ENCODE peak calls at places on chromosomes 2 and 18, in five cellular contexts. One of them, this sample, is unnamed.

GRCh38 chr2:96565111-96565510 is 28.6 kb downstream of the ARID5A start:
- DNase-seq in body of pancreas: no peak
- DNase-seq in aorta: no peak
- DNase-seq in neural progenitor cell: peak
- DNase-seq in Peyer's patch: no peak
- DNase-seq in this sample: no peak

GRCh38 chr2:240245706-240246105 is 105.2 kb upstream of the OTOS start:
- DNase-seq in neural progenitor cell: no peak
- DNase-seq in body of pancreas: no peak
- DNase-seq in aorta: peak
- DNase-seq in Peyer's patch: peak
- DNase-seq in this sample: no peak

GRCh38 chr2:10382313-10383061 is 65.6 kb downstream of the ODC1 start:
- DNase-seq in aorta: peak
- DNase-seq in body of pancreas: no peak
- DNase-seq in neural progenitor cell: peak
- DNase-seq in Peyer's patch: no peak
- DNase-seq in this sample: no peak

GRCh38 chr18:8153887-8154583 is 455.2 kb upstream of the RAB12 start:
- DNase-seq in neural progenitor cell: no peak
- DNase-seq in body of pancreas: no peak
- DNase-seq in Peyer's patch: no peak
- DNase-seq in aorta: no peak
- DNase-seq in this sample: no peak

GRCh38 chr2:105518897-105519296 is 120.0 kb upstream of the FHL2 start:
- DNase-seq in Peyer's patch: no peak
- DNase-seq in body of pancreas: no peak
- DNase-seq in neural progenitor cell: no peak
- DNase-seq in aorta: no peak
- DNase-seq in this sample: no peak

GRCh38 chr18:79378416-79379250 is 17.1 kb upstream of the NFATC1 start:
- DNase-seq in neural progenitor cell: peak
- DNase-seq in Peyer's patch: peak
- DNase-seq in aorta: peak
- DNase-seq in body of pancreas: peak
- DNase-seq in this sample: peak

GRCh38 chr2:127479219-127479825 is 47.0 kb downstream of the IWS1 start:
- DNase-seq in aorta: no peak
- DNase-seq in body of pancreas: no peak
- DNase-seq in Peyer's patch: no peak
- DNase-seq in neural progenitor cell: peak
- DNase-seq in this sample: no peak

GRCh38 chr2:159169187-159169586 is 117.3 kb downstream of the WDSUB1 start:
- DNase-seq in body of pancreas: no peak
- DNase-seq in neural progenitor cell: no peak
- DNase-seq in aorta: no peak
- DNase-seq in Peyer's patch: no peak
- DNase-seq in this sample: no peak

GRCh38 chr2:20224716-20225293 is at the start of gene SDC1:
- DNase-seq in aorta: peak
- DNase-seq in Peyer's patch: no peak
- DNase-seq in body of pancreas: peak
- DNase-seq in neural progenitor cell: peak
- DNase-seq in this sample: no peak

GRCh38 chr2:150589760-150590159 is 102.3 kb upstream of the RND3 start:
- DNase-seq in Peyer's patch: no peak
- DNase-seq in neural progenitor cell: no peak
- DNase-seq in body of pancreas: no peak
- DNase-seq in aorta: no peak
- DNase-seq in this sample: no peak

GRCh38 chr18:78658531-78658930 is 321.1 kb upstream of the SALL3 start:
- DNase-seq in neural progenitor cell: no peak
- DNase-seq in Peyer's patch: no peak
- DNase-seq in body of pancreas: no peak
- DNase-seq in aorta: no peak
- DNase-seq in this sample: no peak

GRCh38 chr2:29191817-29192216 is 76.6 kb downstream of the CLIP4 start:
- DNase-seq in neural progenitor cell: no peak
- DNase-seq in Peyer's patch: no peak
- DNase-seq in body of pancreas: no peak
- DNase-seq in aorta: no peak
- DNase-seq in this sample: no peak

GRCh38 chr2:73832905-73833304 is 4.1 kb downstream of the STAMBP start:
- DNase-seq in body of pancreas: no peak
- DNase-seq in Peyer's patch: no peak
- DNase-seq in aorta: no peak
- DNase-seq in neural progenitor cell: no peak
- DNase-seq in this sample: no peak

GRCh38 chr2:10030311-10030736 is 13.0 kb upstream of the KLF11 start:
- DNase-seq in Peyer's patch: no peak
- DNase-seq in neural progenitor cell: no peak
- DNase-seq in aorta: peak
- DNase-seq in body of pancreas: no peak
- DNase-seq in this sample: no peak

GRCh38 chr2:39593439-39594393 is 72.0 kb upstream of the TMEM178A start:
- DNase-seq in body of pancreas: peak
- DNase-seq in neural progenitor cell: peak
- DNase-seq in aorta: peak
- DNase-seq in Peyer's patch: no peak
- DNase-seq in this sample: no peak

GRCh38 chr2:152395132-152396024 is 60.4 kb downstream of the FMNL2 start:
- DNase-seq in body of pancreas: peak
- DNase-seq in neural progenitor cell: no peak
- DNase-seq in Peyer's patch: no peak
- DNase-seq in aorta: no peak
- DNase-seq in this sample: no peak

GRCh38 chr18:36436387-36436786 is 138.9 kb downstream of the FHOD3 start:
- DNase-seq in neural progenitor cell: no peak
- DNase-seq in body of pancreas: no peak
- DNase-seq in Peyer's patch: no peak
- DNase-seq in aorta: no peak
- DNase-seq in this sample: no peak

GRCh38 chr18:49658871-49659378 is 97.1 kb downstream of the LIPG start:
- DNase-seq in Peyer's patch: no peak
- DNase-seq in neural progenitor cell: no peak
- DNase-seq in body of pancreas: no peak
- DNase-seq in aorta: no peak
- DNase-seq in this sample: no peak

GRCh38 chr2:32484907-32485306 is 128.1 kb downstream of the BIRC6 start:
- DNase-seq in Peyer's patch: no peak
- DNase-seq in neural progenitor cell: no peak
- DNase-seq in aorta: no peak
- DNase-seq in body of pancreas: no peak
- DNase-seq in this sample: no peak

GRCh38 chr2:102337481-102338386 is 17.9 kb upstream of the IL18R1 start:
- DNase-seq in Peyer's patch: no peak
- DNase-seq in neural progenitor cell: no peak
- DNase-seq in body of pancreas: no peak
- DNase-seq in aorta: no peak
- DNase-seq in this sample: no peak

GRCh38 chr18:55283309-55283708 is 304.7 kb downstream of the TCF4 start:
- DNase-seq in Peyer's patch: no peak
- DNase-seq in neural progenitor cell: no peak
- DNase-seq in aorta: no peak
- DNase-seq in body of pancreas: no peak
- DNase-seq in this sample: no peak

GRCh38 chr2:187698374-187699110 is 144.3 kb upstream of the TFPI start:
- DNase-seq in body of pancreas: no peak
- DNase-seq in Peyer's patch: no peak
- DNase-seq in aorta: no peak
- DNase-seq in neural progenitor cell: no peak
- DNase-seq in this sample: no peak

GRCh38 chr18:45836242-45837215 is 11.1 kb downstream of the SIGLEC15 start:
- DNase-seq in body of pancreas: no peak
- DNase-seq in Peyer's patch: peak
- DNase-seq in aorta: no peak
- DNase-seq in neural progenitor cell: peak
- DNase-seq in this sample: no peak

GRCh38 chr18:55400590-55401274 is 187.3 kb downstream of the TCF4 start:
- DNase-seq in neural progenitor cell: no peak
- DNase-seq in aorta: no peak
- DNase-seq in body of pancreas: no peak
- DNase-seq in Peyer's patch: no peak
- DNase-seq in this sample: no peak

GRCh38 chr2:128448331-128449225 is 129.9 kb upstream of the HS6ST1 start:
- DNase-seq in body of pancreas: no peak
- DNase-seq in Peyer's patch: no peak
- DNase-seq in aorta: no peak
- DNase-seq in neural progenitor cell: peak
- DNase-seq in this sample: no peak

GRCh38 chr18:26650310-26651285 is 102.2 kb upstream of the KCTD1 start:
- DNase-seq in body of pancreas: no peak
- DNase-seq in neural progenitor cell: no peak
- DNase-seq in aorta: no peak
- DNase-seq in Peyer's patch: no peak
- DNase-seq in this sample: peak
- H3K27ac ChIP-seq in body of pancreas: no peak
- H3K27ac ChIP-seq in neural progenitor cell: no peak
- H3K27ac ChIP-seq in aorta: no peak
- H3K27ac ChIP-seq in Peyer's patch: no peak
- H3K27ac ChIP-seq in this sample: peak

DNA sequence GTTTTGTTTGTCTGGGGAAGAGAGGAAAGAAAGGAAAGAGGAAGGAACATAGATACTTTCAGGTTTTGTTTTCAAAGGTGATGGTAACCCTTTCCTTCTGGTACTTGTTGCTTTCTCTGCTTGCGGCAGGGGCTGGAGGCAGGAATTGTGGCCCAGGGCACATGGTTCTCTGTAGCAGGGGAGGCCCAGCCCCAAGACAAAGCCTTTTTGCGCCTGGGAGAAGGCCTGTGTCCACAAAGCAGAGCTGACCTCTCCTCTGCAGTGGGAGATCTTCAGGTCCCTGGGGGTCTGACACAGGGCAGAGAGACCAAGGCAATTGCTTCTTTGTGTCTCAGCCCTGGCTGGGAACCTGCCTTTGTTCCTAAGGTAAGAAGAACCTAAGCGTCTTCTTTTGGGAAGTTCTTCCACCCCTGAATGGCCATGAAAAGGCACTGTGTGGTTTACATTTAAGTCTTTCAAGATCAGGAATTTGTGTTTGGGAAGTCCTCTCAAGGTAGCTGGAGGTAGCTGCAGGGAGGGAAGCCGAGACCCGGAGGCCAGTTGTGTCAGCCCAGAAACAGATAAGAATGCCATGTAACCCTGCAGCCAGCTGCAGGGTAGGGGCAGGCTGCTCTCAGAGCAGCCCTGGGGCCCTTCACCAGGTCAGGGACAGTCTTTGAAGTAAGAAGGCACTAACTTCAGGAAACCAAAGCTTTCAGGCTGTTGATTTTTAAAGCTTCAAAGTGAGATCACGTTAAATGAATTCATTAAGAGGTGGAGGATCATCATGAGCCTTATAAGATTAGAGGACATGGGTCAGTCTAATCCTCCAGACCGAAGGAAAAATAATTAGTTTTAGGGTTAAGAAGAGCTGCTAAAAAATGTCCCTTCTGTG is 119.3 kb downstream of the STPG4 start:
- DNase-seq in neural progenitor cell: peak
- DNase-seq in Peyer's patch: no peak
- DNase-seq in aorta: no peak
- DNase-seq in body of pancreas: no peak
- DNase-seq in this sample: no peak
- H3K27ac ChIP-seq in neural progenitor cell: peak
- H3K27ac ChIP-seq in Peyer's patch: peak
- H3K27ac ChIP-seq in aorta: peak
- H3K27ac ChIP-seq in body of pancreas: peak
- H3K27ac ChIP-seq in this sample: peak

GRCh38 chr2:108786008-108786353 is 590 bp upstream of the CCDC138 start:
- DNase-seq in aorta: no peak
- DNase-seq in body of pancreas: no peak
- DNase-seq in neural progenitor cell: no peak
- DNase-seq in Peyer's patch: no peak
- DNase-seq in this sample: no peak

GRCh38 chr2:108787209-108787558 is 613 bp downstream of the CCDC138 start:
- DNase-seq in neural progenitor cell: no peak
- DNase-seq in Peyer's patch: no peak
- DNase-seq in body of pancreas: no peak
- DNase-seq in aorta: no peak
- DNase-seq in this sample: no peak

DNA sequence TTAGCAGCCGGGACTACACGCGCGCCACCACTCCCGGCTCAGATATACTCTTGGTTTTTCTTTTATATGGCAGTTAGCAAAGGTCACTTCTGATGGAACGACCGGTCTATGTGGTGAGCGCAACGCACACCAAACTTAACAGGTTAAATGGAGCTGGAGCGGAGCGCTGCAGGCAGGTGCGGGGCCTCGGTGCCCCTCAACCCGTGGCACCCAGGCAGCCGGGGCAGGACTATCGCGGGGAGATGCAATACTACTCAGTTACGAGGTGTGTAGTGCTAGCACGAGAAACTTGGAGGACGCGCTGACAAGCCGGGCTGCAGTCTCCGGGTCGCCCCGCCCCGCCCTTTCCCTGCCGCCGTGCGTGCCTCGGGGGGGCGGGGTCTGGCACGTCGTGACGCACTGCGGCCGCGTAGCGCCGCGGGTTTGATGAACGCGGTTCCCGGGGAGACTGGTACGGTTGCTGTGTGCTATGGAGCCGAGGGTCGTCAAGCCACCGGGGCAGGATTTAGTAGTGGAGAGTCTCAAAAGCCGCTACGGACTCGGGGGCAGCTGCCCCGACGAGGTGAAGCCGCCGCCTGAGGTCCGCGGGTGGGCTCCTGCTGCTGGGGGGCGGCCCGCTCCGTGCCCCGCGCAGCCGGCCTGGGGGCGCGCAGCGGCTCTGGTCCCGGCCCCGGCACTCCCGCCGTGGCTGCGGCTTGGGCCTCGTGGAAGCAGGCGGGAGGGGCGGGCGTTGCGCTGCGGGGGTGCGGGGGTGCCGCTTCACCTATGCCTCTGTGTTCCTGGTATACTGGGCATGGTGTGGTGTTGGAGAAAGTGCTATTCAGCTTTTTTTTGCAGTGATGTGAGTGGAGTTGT is at the start of gene CCDC138:
- DNase-seq in body of pancreas: peak
- DNase-seq in Peyer's patch: peak
- DNase-seq in neural progenitor cell: peak
- DNase-seq in aorta: peak
- DNase-seq in this sample: peak
- H3K27ac ChIP-seq in body of pancreas: peak
- H3K27ac ChIP-seq in Peyer's patch: peak
- H3K27ac ChIP-seq in neural progenitor cell: peak
- H3K27ac ChIP-seq in aorta: no peak
- H3K27ac ChIP-seq in this sample: peak

GRCh38 chr2:160358051-160358450 is 135.6 kb downstream of the RBMS1 start:
- DNase-seq in Peyer's patch: no peak
- DNase-seq in aorta: no peak
- DNase-seq in body of pancreas: no peak
- DNase-seq in neural progenitor cell: no peak
- DNase-seq in this sample: no peak

GRCh38 chr2:160353813-160354212 is 139.8 kb downstream of the RBMS1 start:
- DNase-seq in neural progenitor cell: no peak
- DNase-seq in aorta: no peak
- DNase-seq in body of pancreas: no peak
- DNase-seq in Peyer's patch: no peak
- DNase-seq in this sample: no peak

GRCh38 chr2:160354677-160355076 is 138.9 kb downstream of the RBMS1 start:
- DNase-seq in neural progenitor cell: no peak
- DNase-seq in Peyer's patch: no peak
- DNase-seq in aorta: no peak
- DNase-seq in body of pancreas: no peak
- DNase-seq in this sample: no peak

GRCh38 chr2:160355080-160355479 is 138.5 kb downstream of the RBMS1 start:
- DNase-seq in neural progenitor cell: no peak
- DNase-seq in Peyer's patch: no peak
- DNase-seq in body of pancreas: no peak
- DNase-seq in aorta: no peak
- DNase-seq in this sample: no peak

GRCh38 chr2:160356485-160356884 is 137.1 kb downstream of the RBMS1 start:
- DNase-seq in Peyer's patch: no peak
- DNase-seq in neural progenitor cell: no peak
- DNase-seq in aorta: no peak
- DNase-seq in body of pancreas: no peak
- DNase-seq in this sample: no peak
- H3K27ac ChIP-seq in Peyer's patch: no peak
- H3K27ac ChIP-seq in neural progenitor cell: no peak
- H3K27ac ChIP-seq in aorta: no peak
- H3K27ac ChIP-seq in body of pancreas: no peak
- H3K27ac ChIP-seq in this sample: no peak